ENCODE peak calls at places on chromosomes 16 and 17, in eight cellular contexts. One of them, this sample, is unnamed.
A peak's percentile ranks its signal among the peaks of the same experiment; 100 is the strongest.

GRCh38 chr17:42421479-42422332 is 1.4 kb downstream of the CAVIN1 start:
- DNase-seq in kidney: peak; percentile 87
- DNase-seq in AG09309: no peak
- DNase-seq in tibial nerve: no peak
- DNase-seq in effector memory CD4-positive, alpha-beta T cell: no peak
- DNase-seq in HFF-Myc: no peak
- DNase-seq in left lung: peak; percentile 86
- DNase-seq in skeletal muscle cell: no peak
- DNase-seq in this sample: no peak

GRCh38 chr17:82412535-82413520 is 5.3 kb upstream of the HEXD start:
- DNase-seq in left lung: no peak
- DNase-seq in AG09309: no peak
- DNase-seq in HFF-Myc: no peak
- DNase-seq in tibial nerve: no peak
- DNase-seq in kidney: peak; percentile 48
- DNase-seq in effector memory CD4-positive, alpha-beta T cell: no peak
- DNase-seq in skeletal muscle cell: no peak
- DNase-seq in this sample: no peak

GRCh38 chr17:1629647-1630310 is 1.1 kb upstream of the SLC43A2 start:
- DNase-seq in HFF-Myc: no peak
- DNase-seq in left lung: peak; percentile 95
- DNase-seq in kidney: peak; percentile 88
- DNase-seq in tibial nerve: no peak
- DNase-seq in AG09309: no peak
- DNase-seq in effector memory CD4-positive, alpha-beta T cell: peak; percentile 41
- DNase-seq in skeletal muscle cell: no peak
- DNase-seq in this sample: peak; percentile 43

GRCh38 chr16:50711862-50712567 is 18.6 kb downstream of the NOD2 start:
- DNase-seq in AG09309: no peak
- DNase-seq in effector memory CD4-positive, alpha-beta T cell: no peak
- DNase-seq in left lung: no peak
- DNase-seq in HFF-Myc: no peak
- DNase-seq in skeletal muscle cell: no peak
- DNase-seq in kidney: no peak
- DNase-seq in tibial nerve: no peak
- DNase-seq in this sample: peak; percentile 91

GRCh38 chr16:17556276-17557052 is 85.7 kb upstream of the XYLT1 start:
- DNase-seq in skeletal muscle cell: peak; percentile 4
- DNase-seq in left lung: no peak
- DNase-seq in kidney: no peak
- DNase-seq in AG09309: no peak
- DNase-seq in HFF-Myc: no peak
- DNase-seq in effector memory CD4-positive, alpha-beta T cell: no peak
- DNase-seq in tibial nerve: no peak
- DNase-seq in this sample: no peak

GRCh38 chr17:12831839-12832238 is 42.5 kb downstream of the ARHGAP44 start:
- DNase-seq in skeletal muscle cell: no peak
- DNase-seq in AG09309: no peak
- DNase-seq in effector memory CD4-positive, alpha-beta T cell: no peak
- DNase-seq in tibial nerve: no peak
- DNase-seq in kidney: no peak
- DNase-seq in HFF-Myc: no peak
- DNase-seq in left lung: no peak
- DNase-seq in this sample: no peak

GRCh38 chr16:14527411-14528044 is 102.5 kb downstream of the PARN start:
- DNase-seq in skeletal muscle cell: peak; percentile 67
- DNase-seq in tibial nerve: peak; percentile 28
- DNase-seq in HFF-Myc: no peak
- DNase-seq in kidney: no peak
- DNase-seq in AG09309: peak; percentile 53
- DNase-seq in effector memory CD4-positive, alpha-beta T cell: no peak
- DNase-seq in left lung: no peak
- DNase-seq in this sample: peak; percentile 67

GRCh38 chr17:13538841-13539411 is 62.8 kb downstream of the HS3ST3A1 start:
- DNase-seq in AG09309: no peak
- DNase-seq in kidney: no peak
- DNase-seq in skeletal muscle cell: no peak
- DNase-seq in left lung: no peak
- DNase-seq in HFF-Myc: no peak
- DNase-seq in effector memory CD4-positive, alpha-beta T cell: no peak
- DNase-seq in tibial nerve: no peak
- DNase-seq in this sample: no peak

GRCh38 chr16:47018223-47018891 is 44.9 kb upstream of the DNAJA2 start:
- DNase-seq in AG09309: no peak
- DNase-seq in HFF-Myc: no peak
- DNase-seq in left lung: no peak
- DNase-seq in tibial nerve: no peak
- DNase-seq in skeletal muscle cell: no peak
- DNase-seq in effector memory CD4-positive, alpha-beta T cell: no peak
- DNase-seq in kidney: no peak
- DNase-seq in this sample: no peak

GRCh38 chr16:29154676-29155121 is 169.8 kb downstream of the LAT start:
- DNase-seq in skeletal muscle cell: no peak
- DNase-seq in effector memory CD4-positive, alpha-beta T cell: no peak
- DNase-seq in tibial nerve: no peak
- DNase-seq in AG09309: no peak
- DNase-seq in HFF-Myc: no peak
- DNase-seq in left lung: no peak
- DNase-seq in kidney: no peak
- DNase-seq in this sample: no peak

GRCh38 chr17:43171761-43172487 is 910 bp downstream of the NBR1 start:
- DNase-seq in effector memory CD4-positive, alpha-beta T cell: no peak
- DNase-seq in AG09309: peak; percentile 87
- DNase-seq in kidney: no peak
- DNase-seq in left lung: no peak
- DNase-seq in tibial nerve: no peak
- DNase-seq in skeletal muscle cell: peak; percentile 73
- DNase-seq in HFF-Myc: peak; percentile 92
- DNase-seq in this sample: peak; percentile 19

GRCh38 chr17:58535431-58535830 is 21.0 kb upstream of the MTMR4 start:
- DNase-seq in skeletal muscle cell: no peak
- DNase-seq in tibial nerve: no peak
- DNase-seq in left lung: no peak
- DNase-seq in HFF-Myc: no peak
- DNase-seq in effector memory CD4-positive, alpha-beta T cell: no peak
- DNase-seq in kidney: no peak
- DNase-seq in AG09309: no peak
- DNase-seq in this sample: no peak
- H3K4me3 ChIP-seq in skeletal muscle cell: no peak overlapping the region
- H3K4me3 ChIP-seq in tibial nerve: no peak overlapping the region
- H3K4me3 ChIP-seq in left lung: no peak overlapping the region
- H3K4me3 ChIP-seq in HFF-Myc: no peak overlapping the region
- H3K4me3 ChIP-seq in effector memory CD4-positive, alpha-beta T cell: no peak overlapping the region
- H3K4me3 ChIP-seq in kidney: no peak overlapping the region
- H3K4me3 ChIP-seq in AG09309: no peak overlapping the region
- H3K4me3 ChIP-seq in this sample: no peak overlapping the region

GRCh38 chr16:88484505-88485365 is 31.7 kb downstream of the ZFPM1 start:
- DNase-seq in skeletal muscle cell: no peak
- DNase-seq in effector memory CD4-positive, alpha-beta T cell: no peak
- DNase-seq in HFF-Myc: no peak
- DNase-seq in tibial nerve: no peak
- DNase-seq in kidney: no peak
- DNase-seq in AG09309: no peak
- DNase-seq in left lung: no peak
- DNase-seq in this sample: no peak

GRCh38 chr16:88479795-88480760 is 27.0 kb downstream of the ZFPM1 start:
- DNase-seq in AG09309: no peak
- DNase-seq in skeletal muscle cell: no peak
- DNase-seq in left lung: no peak
- DNase-seq in tibial nerve: no peak
- DNase-seq in effector memory CD4-positive, alpha-beta T cell: no peak
- DNase-seq in HFF-Myc: no peak
- DNase-seq in kidney: no peak
- DNase-seq in this sample: no peak

GRCh38 chr16:88481851-88482250 is 28.8 kb downstream of the ZFPM1 start:
- DNase-seq in skeletal muscle cell: no peak
- DNase-seq in HFF-Myc: no peak
- DNase-seq in AG09309: no peak
- DNase-seq in kidney: no peak
- DNase-seq in effector memory CD4-positive, alpha-beta T cell: no peak
- DNase-seq in left lung: no peak
- DNase-seq in tibial nerve: no peak
- DNase-seq in this sample: no peak

GRCh38 chr16:88483392-88483641 is 30.2 kb downstream of the ZFPM1 start:
- DNase-seq in effector memory CD4-positive, alpha-beta T cell: no peak
- DNase-seq in AG09309: no peak
- DNase-seq in tibial nerve: no peak
- DNase-seq in skeletal muscle cell: no peak
- DNase-seq in kidney: no peak
- DNase-seq in left lung: no peak
- DNase-seq in HFF-Myc: no peak
- DNase-seq in this sample: no peak

DNA sequence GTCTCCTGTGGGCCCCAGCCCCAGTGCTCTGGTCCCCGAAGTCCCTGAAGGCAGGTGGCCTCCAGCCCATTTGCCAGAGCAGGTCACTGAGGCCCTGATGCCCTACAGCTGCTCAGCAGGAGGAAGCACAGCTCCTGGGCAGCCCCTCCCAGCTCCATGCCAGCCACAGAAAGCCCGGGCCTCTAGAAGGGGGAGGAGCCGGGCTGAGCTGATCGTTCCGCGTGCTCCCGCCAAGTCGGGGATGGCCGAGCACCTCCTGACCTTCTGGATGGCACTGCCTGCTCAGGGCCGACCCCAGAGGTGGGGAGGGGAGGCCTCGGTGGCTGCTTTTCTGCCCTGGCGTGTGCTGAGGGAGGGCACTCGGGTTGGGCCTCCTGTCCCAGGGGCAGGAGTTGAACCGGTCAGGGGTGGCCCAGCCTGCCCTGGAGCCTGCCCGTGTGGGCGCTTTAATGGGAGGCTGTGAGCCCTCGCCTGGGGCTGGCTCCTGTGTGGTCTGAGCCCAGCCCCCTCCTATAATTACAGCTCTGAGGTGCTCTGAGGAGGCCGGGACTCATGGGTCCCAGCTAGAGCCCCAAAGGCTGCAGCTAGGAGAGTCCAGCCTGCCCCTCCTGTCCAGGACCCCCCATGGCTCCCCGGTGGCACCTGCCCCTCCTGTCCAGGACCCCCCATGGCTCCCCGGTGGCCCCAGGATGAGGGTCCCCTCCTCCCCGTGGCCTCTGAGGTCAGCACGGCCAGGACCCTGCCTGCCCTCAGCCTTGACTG is 29.7 kb downstream of the ZFPM1 start:
- DNase-seq in AG09309: no peak
- DNase-seq in kidney: no peak
- DNase-seq in HFF-Myc: no peak
- DNase-seq in tibial nerve: no peak
- DNase-seq in left lung: no peak
- DNase-seq in skeletal muscle cell: no peak
- DNase-seq in effector memory CD4-positive, alpha-beta T cell: no peak
- DNase-seq in this sample: no peak
- H3K4me3 ChIP-seq in AG09309: no peak overlapping the region
- H3K4me3 ChIP-seq in kidney: no peak overlapping the region
- H3K4me3 ChIP-seq in HFF-Myc: no peak overlapping the region
- H3K4me3 ChIP-seq in tibial nerve: no peak overlapping the region
- H3K4me3 ChIP-seq in left lung: no peak overlapping the region
- H3K4me3 ChIP-seq in skeletal muscle cell: no peak overlapping the region
- H3K4me3 ChIP-seq in effector memory CD4-positive, alpha-beta T cell: no peak overlapping the region
- H3K4me3 ChIP-seq in this sample: no peak overlapping the region

GRCh38 chr16:66516808-66517585 is 32.9 kb downstream of the TK2 start:
- DNase-seq in skeletal muscle cell: peak; percentile 95
- DNase-seq in left lung: peak; percentile 96
- DNase-seq in AG09309: peak; percentile 93
- DNase-seq in HFF-Myc: peak; percentile 98
- DNase-seq in effector memory CD4-positive, alpha-beta T cell: peak; percentile 78
- DNase-seq in tibial nerve: peak; percentile 94
- DNase-seq in kidney: peak; percentile 98
- DNase-seq in this sample: peak; percentile 99
- H3K4me3 ChIP-seq in skeletal muscle cell: no peak overlapping the region
- H3K4me3 ChIP-seq in left lung: peak overlapping the region; percentile 2
- H3K4me3 ChIP-seq in AG09309: no peak overlapping the region
- H3K4me3 ChIP-seq in HFF-Myc: no peak overlapping the region
- H3K4me3 ChIP-seq in effector memory CD4-positive, alpha-beta T cell: peak overlapping the region; percentile 2
- H3K4me3 ChIP-seq in tibial nerve: peak overlapping the region; percentile 5
- H3K4me3 ChIP-seq in kidney: peak overlapping the region; percentile 27
- H3K4me3 ChIP-seq in this sample: peak overlapping the region; percentile 32

GRCh38 chr17:50679008-50679544 is 28.6 kb downstream of the ANKRD40 start:
- DNase-seq in left lung: no peak
- DNase-seq in skeletal muscle cell: no peak
- DNase-seq in HFF-Myc: no peak
- DNase-seq in AG09309: no peak
- DNase-seq in tibial nerve: no peak
- DNase-seq in effector memory CD4-positive, alpha-beta T cell: no peak
- DNase-seq in kidney: peak; percentile 43
- DNase-seq in this sample: no peak
- H3K4me3 ChIP-seq in left lung: no peak overlapping the region
- H3K4me3 ChIP-seq in skeletal muscle cell: no peak overlapping the region
- H3K4me3 ChIP-seq in HFF-Myc: no peak overlapping the region
- H3K4me3 ChIP-seq in AG09309: no peak overlapping the region
- H3K4me3 ChIP-seq in tibial nerve: no peak overlapping the region
- H3K4me3 ChIP-seq in effector memory CD4-positive, alpha-beta T cell: no peak overlapping the region
- H3K4me3 ChIP-seq in kidney: no peak overlapping the region
- H3K4me3 ChIP-seq in this sample: no peak overlapping the region

GRCh38 chr17:77470800-77471733 is 330.3 kb downstream of the SEC14L1 start:
- DNase-seq in left lung: peak; percentile 70
- DNase-seq in effector memory CD4-positive, alpha-beta T cell: no peak
- DNase-seq in skeletal muscle cell: peak; percentile 67
- DNase-seq in kidney: peak; percentile 90
- DNase-seq in AG09309: no peak
- DNase-seq in HFF-Myc: no peak
- DNase-seq in tibial nerve: no peak
- DNase-seq in this sample: no peak
- H3K4me3 ChIP-seq in left lung: no peak overlapping the region
- H3K4me3 ChIP-seq in effector memory CD4-positive, alpha-beta T cell: no peak overlapping the region
- H3K4me3 ChIP-seq in skeletal muscle cell: no peak overlapping the region
- H3K4me3 ChIP-seq in kidney: no peak overlapping the region
- H3K4me3 ChIP-seq in AG09309: no peak overlapping the region
- H3K4me3 ChIP-seq in HFF-Myc: no peak overlapping the region
- H3K4me3 ChIP-seq in tibial nerve: no peak overlapping the region
- H3K4me3 ChIP-seq in this sample: no peak overlapping the region

GRCh38 chr17:49494937-49495841 is at the start of gene NGFR:
- DNase-seq in effector memory CD4-positive, alpha-beta T cell: peak; percentile 40
- DNase-seq in skeletal muscle cell: no peak
- DNase-seq in kidney: peak; percentile 82
- DNase-seq in tibial nerve: no peak
- DNase-seq in HFF-Myc: no peak
- DNase-seq in AG09309: no peak
- DNase-seq in left lung: peak; percentile 80
- DNase-seq in this sample: no peak
- H3K4me3 ChIP-seq in effector memory CD4-positive, alpha-beta T cell: peak within 1 kb of the TSS; percentile 60
- H3K4me3 ChIP-seq in skeletal muscle cell: peak within 1 kb of the TSS; percentile 47
- H3K4me3 ChIP-seq in kidney: peak within 1 kb of the TSS; percentile 51
- H3K4me3 ChIP-seq in tibial nerve: peak within 1 kb of the TSS; percentile 67
- H3K4me3 ChIP-seq in HFF-Myc: peak within 1 kb of the TSS; percentile 35
- H3K4me3 ChIP-seq in AG09309: peak within 1 kb of the TSS; percentile 16
- H3K4me3 ChIP-seq in left lung: peak within 1 kb of the TSS; percentile 24
- H3K4me3 ChIP-seq in this sample: peak within 1 kb of the TSS; percentile 49

GRCh38 chr17:44758414-44759095 is at the start of gene ADAM11:
- DNase-seq in skeletal muscle cell: no peak
- DNase-seq in left lung: peak; percentile 77
- DNase-seq in effector memory CD4-positive, alpha-beta T cell: no peak
- DNase-seq in tibial nerve: no peak
- DNase-seq in AG09309: no peak
- DNase-seq in kidney: peak; percentile 76
- DNase-seq in HFF-Myc: no peak
- DNase-seq in this sample: no peak
- H3K4me3 ChIP-seq in skeletal muscle cell: peak within 1 kb of the TSS; percentile 43
- H3K4me3 ChIP-seq in left lung: peak within 1 kb of the TSS; percentile 15
- H3K4me3 ChIP-seq in effector memory CD4-positive, alpha-beta T cell: peak within 1 kb of the TSS; percentile 39
- H3K4me3 ChIP-seq in tibial nerve: peak within 1 kb of the TSS; percentile 24
- H3K4me3 ChIP-seq in AG09309: peak within 1 kb of the TSS; percentile 43
- H3K4me3 ChIP-seq in kidney: no peak within 1 kb of the TSS
- H3K4me3 ChIP-seq in HFF-Myc: peak within 1 kb of the TSS; percentile 51
- H3K4me3 ChIP-seq in this sample: peak within 1 kb of the TSS; percentile 28

DNA sequence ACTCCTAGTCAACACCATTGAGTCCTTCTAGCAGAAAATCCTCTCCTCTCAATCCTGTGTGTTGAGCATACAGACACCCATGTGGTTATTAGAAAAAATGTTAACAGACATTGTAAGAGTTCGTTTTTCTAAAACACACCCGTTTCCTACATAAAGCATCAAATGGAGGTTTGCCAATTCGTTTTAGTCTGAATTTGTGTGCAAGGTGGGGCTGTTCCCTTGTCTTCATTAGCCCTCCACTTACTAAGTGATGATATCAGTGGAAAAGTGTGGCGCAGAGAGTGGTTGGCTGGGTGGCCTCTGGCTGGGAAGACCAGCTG is 2.7 kb downstream of the NHERF1 start:
- DNase-seq in skeletal muscle cell: no peak
- DNase-seq in kidney: no peak
- DNase-seq in tibial nerve: no peak
- DNase-seq in effector memory CD4-positive, alpha-beta T cell: no peak
- DNase-seq in left lung: no peak
- DNase-seq in HFF-Myc: no peak
- DNase-seq in AG09309: no peak
- DNase-seq in this sample: no peak
- H3K4me3 ChIP-seq in skeletal muscle cell: no peak overlapping the region
- H3K4me3 ChIP-seq in kidney: peak overlapping the region; percentile 64
- H3K4me3 ChIP-seq in tibial nerve: peak overlapping the region; percentile 89
- H3K4me3 ChIP-seq in effector memory CD4-positive, alpha-beta T cell: peak overlapping the region; percentile 99
- H3K4me3 ChIP-seq in left lung: no peak overlapping the region
- H3K4me3 ChIP-seq in HFF-Myc: no peak overlapping the region
- H3K4me3 ChIP-seq in AG09309: no peak overlapping the region
- H3K4me3 ChIP-seq in this sample: no peak overlapping the region